ENCODE peak calls at places on chromosomes 5 and 9, in four cellular contexts. K is fibroblast of the aortic adventitia, L is thoracic aorta, D is heart left ventricle. W is an unnamed sample.

GRCh38 chr5:36073595-36074216 is 7.0 kb upstream of the UGT3A2 start:
- DNase-seq in D (no peak), L (no peak), K (peak; percentile 7), W (no peak)

GRCh38 chr5:179241764-179242370 is 103.4 kb downstream of the ADAMTS2 start:
- DNase-seq in L (no peak), D (peak; percentile 17), K (no peak), W (no peak)

GRCh38 chr5:178432421-178433272 is 157.5 kb downstream of the COL23A1 start:
- DNase-seq in K (no peak), L (no peak), D (no peak), W (no peak)

GRCh38 chr9:10268500-10269485 is 344.0 kb downstream of the PTPRD start:
- DNase-seq in D (peak; percentile 24), L (no peak), K (peak; percentile 46), W (no peak)

GRCh38 chr5:52791366-52791765 is 3.6 kb downstream of the ITGA1 start:
- DNase-seq in K (no peak), L (no peak), D (no peak), W (no peak)

GRCh38 chr9:101130089-101130488 is 101.6 kb downstream of the PLPPR1 start:
- DNase-seq in L (no peak), D (no peak), K (no peak), W (no peak)

GRCh38 chr5:178690208-178690607 is 40.3 kb downstream of the ZNF354A start:
- DNase-seq in D (no peak), L (no peak), K (no peak), W (no peak)

GRCh38 chr5:160303690-160304089 is 8.7 kb downstream of the CCNJL start:
- DNase-seq in K (no peak), D (no peak), L (no peak), W (no peak)

GRCh38 chr5:143030349-143030748 is 260.2 kb downstream of the ARHGAP26 start:
- DNase-seq in K (no peak), D (no peak), L (no peak), W (no peak)

GRCh38 chr9:120289990-120290925 is 289.7 kb downstream of the CDK5RAP2 start:
- DNase-seq in D (no peak), K (peak; percentile 31), L (no peak), W (no peak)

GRCh38 chr9:73118297-73118696 is 33.4 kb upstream of the ANXA1 start:
- DNase-seq in K (no peak), L (no peak), D (no peak), W (no peak)

GRCh38 chr5:151233576-151234202 is 9.8 kb upstream of the CCDC69 start:
- DNase-seq in K (no peak), L (no peak), D (no peak), W (no peak)

GRCh38 chr9:35517136-35517535 is 27.2 kb downstream of the RUSC2 start:
- DNase-seq in D (no peak), L (no peak), K (no peak), W (no peak)

GRCh38 chr9:134693011-134693410 is 51.4 kb downstream of the COL5A1 start:
- DNase-seq in K (no peak), L (no peak), D (no peak), W (no peak)

GRCh38 chr9:100937377-100937776 is 91.2 kb upstream of the PLPPR1 start:
- DNase-seq in D (no peak), K (no peak), L (no peak), W (no peak)

GRCh38 chr5:53194086-53194485 is 84.5 kb upstream of the MOCS2 start:
- DNase-seq in K (peak; percentile 40), D (no peak), L (no peak), W (no peak)

GRCh38 chr5:1409386-1410110 is 35.7 kb downstream of the SLC6A3 start:
- DNase-seq in L (no peak), K (peak; percentile 19), D (no peak), W (no peak)

GRCh38 chr5:159695741-159696294 is 220.5 kb upstream of the ADRA1B start:
- DNase-seq in L (no peak), K (no peak), D (no peak), W (no peak)

GRCh38 chr5:59218424-59219045 is 635.7 kb downstream of the RAB3C start:
- DNase-seq in K (peak; percentile 15), L (no peak), D (no peak), W (no peak)

GRCh38 chr5:173018352-173018751 is 34.8 kb downstream of the ATP6V0E1 start:
- DNase-seq in D (no peak), L (no peak), K (no peak), W (no peak)

GRCh38 chr9:136289651-136290507 is 14.0 kb downstream of the CCDC187 start:
- DNase-seq in L (no peak), K (no peak), D (no peak), W (no peak)

GRCh38 chr5:56632199-56632598 is 183.2 kb upstream of the MAP3K1 start:
- DNase-seq in L (no peak), K (no peak), D (no peak), W (no peak)

GRCh38 chr9:130128251-130128650 is 44.0 kb upstream of the NCS1 start:
- DNase-seq in D (no peak), L (no peak), K (no peak), W (no peak)

GRCh38 chr9:121372563-121373400 is 2.7 kb upstream of the STOM start:
- DNase-seq in K (peak; percentile 81), D (no peak), L (no peak), W (peak; percentile 30)

GRCh38 chr9:78786794-78787193 is 489.9 kb downstream of the PSAT1 start:
- DNase-seq in D (no peak), L (no peak), K (no peak), W (no peak)

GRCh38 chr9:78781681-78782080 is 484.8 kb downstream of the PSAT1 start:
- DNase-seq in L (no peak), K (no peak), D (no peak), W (no peak)

GRCh38 chr9:78782234-78782633 is 485.3 kb downstream of the PSAT1 start:
- DNase-seq in L (no peak), D (no peak), K (no peak), W (no peak)

GRCh38 chr9:78782858-78783257 is 485.9 kb downstream of the PSAT1 start:
- DNase-seq in D (no peak), K (no peak), L (no peak), W (no peak)

GRCh38 chr9:78783743-78784142 is 486.8 kb downstream of the PSAT1 start:
- DNase-seq in K (no peak), D (no peak), L (no peak), W (no peak)
- TF ChIP-seq CTCF in K (peak; percentile 13), D (no peak), L (no peak), W (no peak)

GRCh38 chr9:351916-352315 is 137.3 kb downstream of the DOCK8 start:
- DNase-seq in K (no peak), D (no peak), L (no peak), W (no peak)
- H3K4me3 ChIP-seq in K (no peak overlapping the region), D (no peak overlapping the region), L (no peak overlapping the region), W (no peak overlapping the region)

DNA sequence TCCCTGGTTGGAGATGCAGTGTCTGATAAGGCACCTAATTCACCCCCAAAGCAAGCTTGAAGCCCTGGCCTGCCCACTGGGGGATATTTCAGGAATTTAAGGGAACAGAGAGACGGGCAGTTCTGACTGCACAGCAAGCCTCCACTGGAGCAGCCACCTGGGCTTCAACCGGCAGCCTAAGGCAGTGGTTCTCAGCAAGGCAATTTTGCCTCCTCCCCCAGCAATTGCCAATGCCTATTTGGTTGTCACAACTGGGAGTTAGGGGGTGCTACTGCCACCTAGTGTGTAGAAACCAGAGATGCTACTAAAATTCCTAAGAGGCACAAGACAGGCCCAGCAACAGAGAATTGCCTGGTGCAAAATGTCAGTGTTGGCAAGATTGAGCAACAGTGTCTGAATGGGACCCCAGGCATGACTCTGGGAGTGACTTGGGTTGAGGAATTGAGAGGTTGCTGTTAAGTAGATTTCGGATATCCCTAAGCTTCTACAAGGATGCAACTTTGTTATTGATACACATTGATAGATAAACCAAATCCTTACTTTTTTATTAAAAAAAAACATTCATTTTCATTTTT is 58.7 kb upstream of the CTSL start:
- DNase-seq in D (no peak), K (no peak), L (no peak), W (no peak)
- TF ChIP-seq CTCF in D (peak; percentile 9), K (peak; percentile 19), L (no peak), W (no peak)

DNA sequence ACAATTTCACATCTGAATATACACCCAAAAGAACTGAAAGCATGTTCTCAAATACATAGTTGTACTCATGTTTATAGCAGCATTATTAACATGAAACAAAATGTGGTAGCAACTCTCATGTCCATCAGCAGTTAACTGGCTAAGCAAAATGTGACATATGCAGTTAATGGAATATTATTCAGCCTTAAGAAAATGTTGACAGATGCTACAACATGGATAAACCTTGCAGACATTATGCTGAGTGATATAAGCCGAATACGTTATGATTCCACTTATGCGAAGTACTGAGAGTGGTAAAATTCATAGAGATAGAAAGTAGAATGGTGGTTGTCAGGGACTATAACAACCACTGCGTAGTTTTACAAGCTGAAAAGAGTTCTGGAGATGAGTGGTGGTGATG is 1469.0 kb upstream of the ACO1 start:
- DNase-seq in D (no peak), L (no peak), K (no peak), W (no peak)
- H3K4me3 ChIP-seq in D (no peak overlapping the region), L (no peak overlapping the region), K (no peak overlapping the region), W (no peak overlapping the region)

GRCh38 chr5:139253115-139253514 is 40.4 kb upstream of the MATR3 start:
- DNase-seq in L (no peak), D (no peak), K (no peak), W (no peak)

GRCh38 chr5:139246394-139246793 is 47.1 kb upstream of the MATR3 start:
- DNase-seq in L (no peak), K (peak; percentile 23), D (no peak), W (no peak)

GRCh38 chr5:139248826-139249453 is 44.6 kb upstream of the MATR3 start:
- DNase-seq in K (no peak), L (no peak), D (no peak), W (no peak)

GRCh38 chr5:139251695-139252288 is 41.7 kb upstream of the MATR3 start:
- DNase-seq in K (peak; percentile 22), L (no peak), D (no peak), W (no peak)

DNA sequence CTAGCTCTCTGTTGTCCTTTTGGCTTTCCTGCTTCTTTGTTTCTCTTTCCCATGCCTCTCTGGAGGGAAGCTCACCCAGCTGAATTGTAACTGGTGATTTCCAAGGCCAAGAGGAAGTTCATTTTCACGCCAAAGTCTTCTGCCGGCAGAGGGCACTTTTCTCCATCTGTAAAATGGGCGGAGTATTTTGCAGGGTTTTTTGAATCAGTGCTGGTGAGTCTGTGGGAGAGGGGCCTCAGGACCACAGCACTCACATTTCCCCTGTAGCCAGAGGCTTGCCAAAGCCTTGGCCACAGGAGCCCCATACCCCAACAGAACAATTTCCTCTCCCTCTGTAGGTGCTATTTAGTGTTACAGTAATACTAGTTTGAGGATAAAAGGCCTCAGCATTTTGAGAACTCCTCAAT is 42.3 kb upstream of the MATR3 start:
- DNase-seq in L (no peak), D (no peak), K (no peak), W (no peak)
- TF ChIP-seq CTCF in L (no peak), D (peak; percentile 35), K (peak; percentile 9), W (no peak)

W was measured in tibial artery.